ENCODE peak calls at places on chromosome 1, in nine cellular contexts. One of them, this sample, is unnamed.

GRCh38 chr1:101293461-101294045 is 56.7 kb downstream of the S1PR1 start:
- DNase-seq in ACHN: no peak
- DNase-seq in NCI-H2107: no peak
- DNase-seq in LoVo: no peak
- DNase-seq in cardiac septum: no peak
- DNase-seq in AG09309: peak
- DNase-seq in brain microvascular endothelial cell: peak
- DNase-seq in fibroblast of lung: no peak
- DNase-seq in activated T-helper 9 cell treated with anti-CD3 and anti-CD28 coated beads, Interleukin-2, amount 50 U/mL, for 16 hours: peak
- DNase-seq in this sample: peak

GRCh38 chr1:55428944-55429931 is 214.1 kb upstream of the USP24 start:
- DNase-seq in ACHN: peak
- DNase-seq in NCI-H2107: no peak
- DNase-seq in LoVo: peak
- DNase-seq in cardiac septum: no peak
- DNase-seq in AG09309: peak
- DNase-seq in brain microvascular endothelial cell: peak
- DNase-seq in fibroblast of lung: peak
- DNase-seq in activated T-helper 9 cell treated with anti-CD3 and anti-CD28 coated beads, Interleukin-2, amount 50 U/mL, for 16 hours: no peak
- DNase-seq in this sample: no peak

GRCh38 chr1:219660666-219661463 is 48.0 kb upstream of the ZC3H11B start:
- DNase-seq in ACHN: peak
- DNase-seq in NCI-H2107: peak
- DNase-seq in LoVo: peak
- DNase-seq in cardiac septum: peak
- DNase-seq in AG09309: peak
- DNase-seq in brain microvascular endothelial cell: peak
- DNase-seq in fibroblast of lung: peak
- DNase-seq in activated T-helper 9 cell treated with anti-CD3 and anti-CD28 coated beads, Interleukin-2, amount 50 U/mL, for 16 hours: no peak
- DNase-seq in this sample: no peak

GRCh38 chr1:53410100-53410541 is 49.1 kb upstream of the DMRTB1 start:
- DNase-seq in ACHN: no peak
- DNase-seq in NCI-H2107: no peak
- DNase-seq in LoVo: no peak
- DNase-seq in cardiac septum: no peak
- DNase-seq in AG09309: no peak
- DNase-seq in brain microvascular endothelial cell: peak
- DNase-seq in fibroblast of lung: no peak
- DNase-seq in activated T-helper 9 cell treated with anti-CD3 and anti-CD28 coated beads, Interleukin-2, amount 50 U/mL, for 16 hours: no peak
- DNase-seq in this sample: no peak

GRCh38 chr1:11740258-11741192 is 4.6 kb downstream of the AGTRAP start:
- DNase-seq in ACHN: no peak
- DNase-seq in NCI-H2107: no peak
- DNase-seq in LoVo: no peak
- DNase-seq in cardiac septum: no peak
- DNase-seq in AG09309: no peak
- DNase-seq in brain microvascular endothelial cell: no peak
- DNase-seq in fibroblast of lung: no peak
- DNase-seq in activated T-helper 9 cell treated with anti-CD3 and anti-CD28 coated beads, Interleukin-2, amount 50 U/mL, for 16 hours: no peak
- DNase-seq in this sample: peak

GRCh38 chr1:61301824-61302652 is 219.7 kb downstream of the NFIA start:
- DNase-seq in ACHN: no peak
- DNase-seq in NCI-H2107: no peak
- DNase-seq in LoVo: no peak
- DNase-seq in cardiac septum: no peak
- DNase-seq in AG09309: peak
- DNase-seq in brain microvascular endothelial cell: peak
- DNase-seq in fibroblast of lung: peak
- DNase-seq in activated T-helper 9 cell treated with anti-CD3 and anti-CD28 coated beads, Interleukin-2, amount 50 U/mL, for 16 hours: no peak
- DNase-seq in this sample: no peak

GRCh38 chr1:38005195-38006007 is at the start of gene FHL3:
- DNase-seq in ACHN: peak
- DNase-seq in NCI-H2107: no peak
- DNase-seq in LoVo: peak
- DNase-seq in cardiac septum: peak
- DNase-seq in AG09309: no peak
- DNase-seq in brain microvascular endothelial cell: no peak
- DNase-seq in fibroblast of lung: peak
- DNase-seq in activated T-helper 9 cell treated with anti-CD3 and anti-CD28 coated beads, Interleukin-2, amount 50 U/mL, for 16 hours: peak
- DNase-seq in this sample: peak

GRCh38 chr1:26490155-26490554 is 17.9 kb downstream of the HMGN2 start:
- DNase-seq in ACHN: no peak
- DNase-seq in NCI-H2107: no peak
- DNase-seq in LoVo: no peak
- DNase-seq in cardiac septum: no peak
- DNase-seq in AG09309: no peak
- DNase-seq in brain microvascular endothelial cell: no peak
- DNase-seq in fibroblast of lung: no peak
- DNase-seq in activated T-helper 9 cell treated with anti-CD3 and anti-CD28 coated beads, Interleukin-2, amount 50 U/mL, for 16 hours: no peak
- DNase-seq in this sample: no peak

GRCh38 chr1:232877361-232877991 is 72.3 kb downstream of the MAP10 start:
- DNase-seq in ACHN: no peak
- DNase-seq in NCI-H2107: no peak
- DNase-seq in LoVo: no peak
- DNase-seq in cardiac septum: no peak
- DNase-seq in AG09309: no peak
- DNase-seq in brain microvascular endothelial cell: no peak
- DNase-seq in fibroblast of lung: no peak
- DNase-seq in activated T-helper 9 cell treated with anti-CD3 and anti-CD28 coated beads, Interleukin-2, amount 50 U/mL, for 16 hours: no peak
- DNase-seq in this sample: no peak

GRCh38 chr1:15820478-15820877 is 13.0 kb upstream of the UQCRHL start:
- DNase-seq in ACHN: no peak
- DNase-seq in NCI-H2107: no peak
- DNase-seq in LoVo: no peak
- DNase-seq in cardiac septum: no peak
- DNase-seq in AG09309: no peak
- DNase-seq in brain microvascular endothelial cell: no peak
- DNase-seq in fibroblast of lung: no peak
- DNase-seq in activated T-helper 9 cell treated with anti-CD3 and anti-CD28 coated beads, Interleukin-2, amount 50 U/mL, for 16 hours: no peak
- DNase-seq in this sample: no peak

GRCh38 chr1:96596226-96596625 is 125.4 kb upstream of the PTBP2 start:
- DNase-seq in ACHN: peak
- DNase-seq in NCI-H2107: no peak
- DNase-seq in LoVo: peak
- DNase-seq in cardiac septum: no peak
- DNase-seq in AG09309: no peak
- DNase-seq in brain microvascular endothelial cell: peak
- DNase-seq in fibroblast of lung: peak
- DNase-seq in activated T-helper 9 cell treated with anti-CD3 and anti-CD28 coated beads, Interleukin-2, amount 50 U/mL, for 16 hours: no peak
- DNase-seq in this sample: no peak

GRCh38 chr1:2206813-2207488 is 12.4 kb upstream of the FAAP20 start:
- DNase-seq in ACHN: no peak
- DNase-seq in NCI-H2107: no peak
- DNase-seq in LoVo: no peak
- DNase-seq in cardiac septum: no peak
- DNase-seq in AG09309: no peak
- DNase-seq in brain microvascular endothelial cell: no peak
- DNase-seq in fibroblast of lung: no peak
- DNase-seq in activated T-helper 9 cell treated with anti-CD3 and anti-CD28 coated beads, Interleukin-2, amount 50 U/mL, for 16 hours: no peak
- DNase-seq in this sample: no peak

GRCh38 chr1:61441723-61442262 is 283.1 kb downstream of the TM2D1 start:
- DNase-seq in ACHN: no peak
- DNase-seq in NCI-H2107: no peak
- DNase-seq in LoVo: no peak
- DNase-seq in cardiac septum: no peak
- DNase-seq in AG09309: no peak
- DNase-seq in brain microvascular endothelial cell: peak
- DNase-seq in fibroblast of lung: peak
- DNase-seq in activated T-helper 9 cell treated with anti-CD3 and anti-CD28 coated beads, Interleukin-2, amount 50 U/mL, for 16 hours: no peak
- DNase-seq in this sample: no peak

GRCh38 chr1:155170806-155171205 is 2.3 kb downstream of the KRTCAP2 start:
- DNase-seq in ACHN: no peak
- DNase-seq in NCI-H2107: no peak
- DNase-seq in LoVo: no peak
- DNase-seq in cardiac septum: no peak
- DNase-seq in AG09309: no peak
- DNase-seq in brain microvascular endothelial cell: no peak
- DNase-seq in fibroblast of lung: no peak
- DNase-seq in activated T-helper 9 cell treated with anti-CD3 and anti-CD28 coated beads, Interleukin-2, amount 50 U/mL, for 16 hours: no peak
- DNase-seq in this sample: no peak

GRCh38 chr1:44806704-44807363 is at the start of gene DYNLT4:
- DNase-seq in ACHN: no peak
- DNase-seq in NCI-H2107: no peak
- DNase-seq in LoVo: no peak
- DNase-seq in cardiac septum: no peak
- DNase-seq in AG09309: no peak
- DNase-seq in brain microvascular endothelial cell: no peak
- DNase-seq in fibroblast of lung: no peak
- DNase-seq in activated T-helper 9 cell treated with anti-CD3 and anti-CD28 coated beads, Interleukin-2, amount 50 U/mL, for 16 hours: no peak
- DNase-seq in this sample: no peak

This sample was measured in immature natural killer cell.